ENCODE peak calls at places on chromosome 22, in four cellular contexts. Q is uterus, L is bronchial epithelial cell, M is Peyer's patch. C is an unnamed sample.

GRCh38 chr22:49292909-49293308 is 534.8 kb downstream of the BRD1 start:
- DNase-seq in Q (no peak), L (no peak), M (no peak), C (no peak)

GRCh38 chr22:42330953-42331525 is 60.6 kb upstream of the TCF20 start:
- DNase-seq in Q (no peak), L (no peak), M (no peak), C (no peak)

GRCh38 chr22:20111045-20111688 is 4.7 kb upstream of the RANBP1 start:
- DNase-seq in Q (no peak), L (peak; percentile 11), M (peak; percentile 32), C (no peak)

GRCh38 chr22:18998998-18999397 is 62.9 kb upstream of the PRODH start:
- DNase-seq in Q (no peak), L (no peak), M (no peak), C (no peak)

GRCh38 chr22:45098056-45098455 is 65.7 kb upstream of the NUP50 start:
- DNase-seq in Q (no peak), L (no peak), M (no peak), C (no peak)

GRCh38 chr22:23263651-23264555 is 83.6 kb downstream of the BCR start:
- DNase-seq in Q (no peak), L (no peak), M (peak; percentile 52), C (no peak)

GRCh38 chr22:45491841-45492240 is 10.8 kb upstream of the FBLN1 start:
- DNase-seq in Q (no peak), L (no peak), M (no peak), C (no peak)

GRCh38 chr22:40107756-40108437 is 69.8 kb upstream of the TNRC6B start:
- DNase-seq in Q (peak; percentile 27), L (peak; percentile 45), M (no peak), C (no peak)

GRCh38 chr22:41288245-41288946 is 2.4 kb upstream of the RANGAP1 start:
- DNase-seq in Q (no peak), L (peak; percentile 94), M (no peak), C (no peak)

GRCh38 chr22:39356464-39356863 is 6.7 kb downstream of the SYNGR1 start:
- DNase-seq in Q (no peak), L (no peak), M (no peak), C (no peak)

GRCh38 chr22:32587449-32587848 is 112.8 kb downstream of the FBXO7 start:
- DNase-seq in Q (peak; percentile 91), L (no peak), M (no peak), C (no peak)

GRCh38 chr22:24503851-24504170 is 8.7 kb downstream of the UPB1 start:
- DNase-seq in Q (no peak), L (no peak), M (no peak), C (no peak)

GRCh38 chr22:41146573-41146972 is 54.2 kb downstream of the EP300 start:
- DNase-seq in Q (no peak), L (no peak), M (no peak), C (no peak)

GRCh38 chr22:38700271-38700788 is 413 bp downstream of the JOSD1 start:
- DNase-seq in Q (no peak), L (no peak), M (no peak), C (peak; percentile 84)

GRCh38 chr22:41415554-41415953 is 31.0 kb downstream of the TOB2 start:
- DNase-seq in Q (no peak), L (no peak), M (no peak), C (no peak)

GRCh38 chr22:44894321-44894720 is 115.5 kb downstream of the PHF21B start:
- DNase-seq in Q (no peak), L (no peak), M (no peak), C (no peak)

GRCh38 chr22:40007826-40008710 is 13.3 kb downstream of the FAM83F start:
- DNase-seq in Q (no peak), L (no peak), M (no peak), C (no peak)

GRCh38 chr22:39314251-39314971 is 5.0 kb downstream of the RPL3 start:
- DNase-seq in Q (no peak), L (no peak), M (no peak), C (no peak)

GRCh38 chr22:39343259-39344045 is 6.3 kb upstream of the SYNGR1 start:
- DNase-seq in Q (peak; percentile 42), L (peak; percentile 48), M (peak; percentile 61), C (peak; percentile 72)

GRCh38 chr22:36385491-36386350 is 2.0 kb downstream of the MYH9 start:
- DNase-seq in Q (peak; percentile 61), L (peak; percentile 86), M (peak; percentile 31), C (peak; percentile 92)

GRCh38 chr22:25753252-25753651 is 11.3 kb downstream of the MYO18B start:
- DNase-seq in Q (no peak), L (no peak), M (no peak), C (no peak)

GRCh38 chr22:38751422-38752346 is 4.1 kb downstream of the SUN2 start:
- DNase-seq in Q (no peak), L (peak; percentile 50), M (peak; percentile 95), C (no peak)

GRCh38 chr22:36368359-36368983 is 19.3 kb downstream of the MYH9 start:
- DNase-seq in Q (no peak), L (peak; percentile 25), M (no peak), C (no peak)

GRCh38 chr22:24819941-24820461 is 14.0 kb downstream of the SGSM1 start:
- DNase-seq in Q (peak; percentile 27), L (no peak), M (no peak), C (no peak)

GRCh38 chr22:22694106-22694505 is 49.7 kb downstream of the GGTLC2 start:
- DNase-seq in Q (no peak), L (no peak), M (no peak), C (peak; percentile 16)

GRCh38 chr22:20239063-20239950 is 28.8 kb downstream of the RTN4R start:
- DNase-seq in Q (peak; percentile 73), L (no peak), M (no peak), C (no peak)

GRCh38 chr22:47515384-47516125 is 753.1 kb downstream of the TBC1D22A start:
- DNase-seq in Q (no peak), L (no peak), M (no peak), C (no peak)
- TF ChIP-seq CTCF in Q (peak; percentile 8), L (no peak), M (no peak), C (no peak)

GRCh38 chr22:33710326-33710725 is 209.9 kb downstream of the LARGE1 start:
- DNase-seq in Q (no peak), L (no peak), M (no peak), C (no peak)

GRCh38 chr22:33707581-33707980 is 212.7 kb downstream of the LARGE1 start:
- DNase-seq in Q (no peak), L (no peak), M (no peak), C (no peak)

GRCh38 chr22:33706100-33706499 is 214.2 kb downstream of the LARGE1 start:
- DNase-seq in Q (no peak), L (no peak), M (no peak), C (no peak)
- TF ChIP-seq CTCF in Q (no peak), L (no peak), M (no peak), C (no peak)

GRCh38 chr22:33829549-33830280 is 90.6 kb downstream of the LARGE1 start:
- DNase-seq in Q (no peak), L (no peak), M (no peak), C (no peak)
- TF ChIP-seq CTCF in Q (no peak), L (no peak), M (no peak), C (no peak)

DNA sequence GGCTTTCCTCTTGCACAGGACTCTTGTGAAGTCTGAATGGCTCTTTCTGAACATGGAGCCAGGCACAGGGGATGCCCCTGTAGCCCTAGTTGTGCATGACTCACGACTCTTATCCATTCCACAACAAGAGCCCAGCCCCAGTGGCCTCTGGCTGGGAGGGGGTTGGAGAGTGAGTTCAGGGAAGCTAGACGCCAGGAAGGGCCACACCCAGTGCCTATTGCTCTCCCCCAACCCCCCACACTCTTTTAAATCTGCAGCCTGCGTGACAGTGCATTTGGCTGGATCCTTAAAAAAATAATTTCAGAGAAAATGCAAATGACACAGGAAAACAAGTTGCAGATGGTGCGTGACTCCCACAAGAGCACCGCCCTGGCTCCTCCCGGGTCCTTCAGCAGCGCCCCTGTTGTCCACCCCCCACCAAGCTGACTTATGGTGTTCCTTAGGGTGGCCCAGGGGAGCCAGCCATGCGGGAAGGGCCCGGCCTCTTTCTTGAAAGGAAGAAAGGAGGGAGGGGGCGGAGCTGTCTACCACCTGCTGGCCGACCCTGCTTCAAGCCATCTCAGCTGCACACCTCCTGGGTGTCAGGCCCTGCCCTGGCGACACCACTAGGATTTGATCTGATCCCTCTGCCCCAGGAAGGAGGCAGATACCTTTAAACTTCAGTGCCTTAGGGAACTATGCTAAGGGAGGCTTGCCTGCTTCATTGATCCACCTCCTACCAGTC is 74.7 kb downstream of the MN1 start:
- DNase-seq in Q (peak; percentile 53), L (peak; percentile 74), M (no peak), C (peak; percentile 72)
- TF ChIP-seq CTCF in Q (no peak), L (peak; percentile 9), M (no peak), C (no peak)

GRCh38 chr22:17120281-17120680 is 879 bp downstream of the TMEM121B start:
- DNase-seq in Q (peak; percentile 33), L (no peak), M (no peak), C (no peak)

GRCh38 chr22:17118342-17118741 is 2.8 kb downstream of the TMEM121B start:
- DNase-seq in Q (no peak), L (no peak), M (no peak), C (no peak)

GRCh38 chr22:17117890-17118289 is 3.3 kb downstream of the TMEM121B start:
- DNase-seq in Q (no peak), L (no peak), M (no peak), C (no peak)

GRCh38 chr22:17120711-17121234 is 387 bp downstream of the TMEM121B start:
- DNase-seq in Q (no peak), L (no peak), M (no peak), C (no peak)

GRCh38 chr22:17119481-17120202 is 1.5 kb downstream of the TMEM121B start:
- DNase-seq in Q (no peak), L (no peak), M (no peak), C (no peak)
- TF ChIP-seq CTCF in Q (no peak), L (peak; percentile 3), M (no peak), C (no peak)

GRCh38 chr22:28883917-28884753 is 763 bp downstream of the ZNRF3 start:
- DNase-seq in Q (peak; percentile 53), L (no peak), M (peak; percentile 19), C (peak; percentile 75)
- TF ChIP-seq CTCF in Q (no peak), L (peak; percentile 34), M (no peak), C (no peak)

C was measured in ascending aorta.